ENCODE peak calls at places on chromosomes 2 and 18, in seven cellular contexts. One of them, this sample, is unnamed.

GRCh38 chr2:226489765-226490164 is 309.9 kb downstream of the IRS1 start:
- DNase-seq in AG04450: peak
- DNase-seq in fibroblast of mammary gland: peak
- DNase-seq in left ventricle myocardium inferior: no peak
- DNase-seq in HL-60: no peak
- DNase-seq in A549: peak
- DNase-seq in cardiac fibroblast: peak
- DNase-seq in this sample: no peak

GRCh38 chr18:21179590-21180220 is 62.3 kb upstream of the GREB1L start:
- DNase-seq in AG04450: peak
- DNase-seq in fibroblast of mammary gland: peak
- DNase-seq in left ventricle myocardium inferior: no peak
- DNase-seq in HL-60: peak
- DNase-seq in A549: peak
- DNase-seq in cardiac fibroblast: peak
- DNase-seq in this sample: no peak

GRCh38 chr2:74756356-74756890 is 77.5 kb upstream of the HK2 start:
- DNase-seq in AG04450: no peak
- DNase-seq in fibroblast of mammary gland: no peak
- DNase-seq in left ventricle myocardium inferior: no peak
- DNase-seq in HL-60: peak
- DNase-seq in A549: no peak
- DNase-seq in cardiac fibroblast: no peak
- DNase-seq in this sample: no peak

GRCh38 chr2:8049851-8050571 is 631.8 kb upstream of the ID2 start:
- DNase-seq in AG04450: no peak
- DNase-seq in fibroblast of mammary gland: no peak
- DNase-seq in left ventricle myocardium inferior: no peak
- DNase-seq in HL-60: no peak
- DNase-seq in A549: no peak
- DNase-seq in cardiac fibroblast: no peak
- DNase-seq in this sample: no peak

GRCh38 chr2:24906466-24906865 is 13.6 kb downstream of the ADCY3 start:
- DNase-seq in AG04450: no peak
- DNase-seq in fibroblast of mammary gland: no peak
- DNase-seq in left ventricle myocardium inferior: no peak
- DNase-seq in HL-60: no peak
- DNase-seq in A549: no peak
- DNase-seq in cardiac fibroblast: no peak
- DNase-seq in this sample: no peak

GRCh38 chr2:232787806-232788205 is 11.4 kb upstream of the KCNJ13 start:
- DNase-seq in AG04450: no peak
- DNase-seq in fibroblast of mammary gland: no peak
- DNase-seq in left ventricle myocardium inferior: no peak
- DNase-seq in HL-60: no peak
- DNase-seq in A549: no peak
- DNase-seq in cardiac fibroblast: no peak
- DNase-seq in this sample: no peak

GRCh38 chr2:205889073-205889472 is 196.9 kb downstream of the INO80D start:
- DNase-seq in AG04450: no peak
- DNase-seq in fibroblast of mammary gland: no peak
- DNase-seq in left ventricle myocardium inferior: no peak
- DNase-seq in HL-60: no peak
- DNase-seq in A549: peak
- DNase-seq in cardiac fibroblast: no peak
- DNase-seq in this sample: no peak

GRCh38 chr2:46997884-46998283 is 82.3 kb upstream of the MCFD2 start:
- DNase-seq in AG04450: no peak
- DNase-seq in fibroblast of mammary gland: no peak
- DNase-seq in left ventricle myocardium inferior: no peak
- DNase-seq in HL-60: no peak
- DNase-seq in A549: no peak
- DNase-seq in cardiac fibroblast: no peak
- DNase-seq in this sample: peak

GRCh38 chr18:62749389-62749788 is 34.0 kb downstream of the PHLPP1 start:
- DNase-seq in AG04450: no peak
- DNase-seq in fibroblast of mammary gland: no peak
- DNase-seq in left ventricle myocardium inferior: no peak
- DNase-seq in HL-60: no peak
- DNase-seq in A549: no peak
- DNase-seq in cardiac fibroblast: no peak
- DNase-seq in this sample: no peak

GRCh38 chr18:62755454-62755853 is 40.1 kb downstream of the PHLPP1 start:
- DNase-seq in AG04450: no peak
- DNase-seq in fibroblast of mammary gland: no peak
- DNase-seq in left ventricle myocardium inferior: no peak
- DNase-seq in HL-60: no peak
- DNase-seq in A549: no peak
- DNase-seq in cardiac fibroblast: no peak
- DNase-seq in this sample: no peak

GRCh38 chr18:62754026-62754425 is 38.7 kb downstream of the PHLPP1 start:
- DNase-seq in AG04450: no peak
- DNase-seq in fibroblast of mammary gland: no peak
- DNase-seq in left ventricle myocardium inferior: no peak
- DNase-seq in HL-60: no peak
- DNase-seq in A549: no peak
- DNase-seq in cardiac fibroblast: no peak
- DNase-seq in this sample: no peak

GRCh38 chr18:62751977-62752376 is 36.6 kb downstream of the PHLPP1 start:
- DNase-seq in AG04450: no peak
- DNase-seq in fibroblast of mammary gland: no peak
- DNase-seq in left ventricle myocardium inferior: no peak
- DNase-seq in HL-60: no peak
- DNase-seq in A549: no peak
- DNase-seq in cardiac fibroblast: no peak
- DNase-seq in this sample: no peak

GRCh38 chr18:62751341-62751821 is 36.0 kb downstream of the PHLPP1 start:
- DNase-seq in AG04450: no peak
- DNase-seq in fibroblast of mammary gland: no peak
- DNase-seq in left ventricle myocardium inferior: no peak
- DNase-seq in HL-60: no peak
- DNase-seq in A549: no peak
- DNase-seq in cardiac fibroblast: peak
- DNase-seq in this sample: no peak
- H3K4me3 ChIP-seq in AG04450: no peak
- H3K4me3 ChIP-seq in fibroblast of mammary gland: no peak
- H3K4me3 ChIP-seq in left ventricle myocardium inferior: no peak
- H3K4me3 ChIP-seq in HL-60: no peak
- H3K4me3 ChIP-seq in A549: no peak
- H3K4me3 ChIP-seq in cardiac fibroblast: no peak
- H3K4me3 ChIP-seq in this sample: no peak

GRCh38 chr2:65417509-65418085 is 14.8 kb downstream of the SPRED2 start:
- DNase-seq in AG04450: no peak
- DNase-seq in fibroblast of mammary gland: no peak
- DNase-seq in left ventricle myocardium inferior: no peak
- DNase-seq in HL-60: no peak
- DNase-seq in A549: no peak
- DNase-seq in cardiac fibroblast: no peak
- DNase-seq in this sample: no peak
- H3K4me3 ChIP-seq in AG04450: no peak
- H3K4me3 ChIP-seq in fibroblast of mammary gland: no peak
- H3K4me3 ChIP-seq in left ventricle myocardium inferior: no peak
- H3K4me3 ChIP-seq in HL-60: no peak
- H3K4me3 ChIP-seq in A549: no peak
- H3K4me3 ChIP-seq in cardiac fibroblast: no peak
- H3K4me3 ChIP-seq in this sample: no peak

DNA sequence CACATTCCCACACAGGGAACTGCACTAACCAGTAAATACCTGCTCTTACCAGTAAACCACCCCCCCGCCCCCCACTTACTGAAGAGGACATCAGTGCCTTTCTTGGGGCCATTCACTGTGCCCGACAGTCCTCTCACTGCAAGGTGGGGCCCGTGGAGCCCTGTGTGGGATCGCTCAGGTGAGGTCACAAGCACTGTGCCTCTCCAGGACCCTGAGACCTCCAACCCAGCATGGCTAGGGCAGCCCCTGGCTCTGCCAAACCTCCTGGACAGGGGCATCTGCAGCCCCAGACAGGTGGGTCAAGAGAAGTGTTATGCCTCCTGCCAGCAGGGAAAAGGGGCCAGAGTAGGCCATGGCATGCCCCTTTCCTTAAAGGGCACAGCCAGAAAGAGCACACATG is 6.7 kb upstream of the NEURL3 start:
- DNase-seq in AG04450: no peak
- DNase-seq in fibroblast of mammary gland: no peak
- DNase-seq in left ventricle myocardium inferior: no peak
- DNase-seq in HL-60: no peak
- DNase-seq in A549: no peak
- DNase-seq in cardiac fibroblast: no peak
- DNase-seq in this sample: no peak
- H3K4me3 ChIP-seq in AG04450: no peak
- H3K4me3 ChIP-seq in fibroblast of mammary gland: no peak
- H3K4me3 ChIP-seq in left ventricle myocardium inferior: no peak
- H3K4me3 ChIP-seq in HL-60: no peak
- H3K4me3 ChIP-seq in A549: no peak
- H3K4me3 ChIP-seq in cardiac fibroblast: no peak
- H3K4me3 ChIP-seq in this sample: no peak

GRCh38 chr2:60489269-60489668 is 64.2 kb downstream of the BCL11A start:
- DNase-seq in AG04450: no peak
- DNase-seq in fibroblast of mammary gland: no peak
- DNase-seq in left ventricle myocardium inferior: peak
- DNase-seq in HL-60: no peak
- DNase-seq in A549: no peak
- DNase-seq in cardiac fibroblast: no peak
- DNase-seq in this sample: no peak
- H3K4me3 ChIP-seq in AG04450: no peak
- H3K4me3 ChIP-seq in fibroblast of mammary gland: no peak
- H3K4me3 ChIP-seq in left ventricle myocardium inferior: no peak
- H3K4me3 ChIP-seq in HL-60: no peak
- H3K4me3 ChIP-seq in A549: no peak
- H3K4me3 ChIP-seq in cardiac fibroblast: no peak
- H3K4me3 ChIP-seq in this sample: no peak

DNA sequence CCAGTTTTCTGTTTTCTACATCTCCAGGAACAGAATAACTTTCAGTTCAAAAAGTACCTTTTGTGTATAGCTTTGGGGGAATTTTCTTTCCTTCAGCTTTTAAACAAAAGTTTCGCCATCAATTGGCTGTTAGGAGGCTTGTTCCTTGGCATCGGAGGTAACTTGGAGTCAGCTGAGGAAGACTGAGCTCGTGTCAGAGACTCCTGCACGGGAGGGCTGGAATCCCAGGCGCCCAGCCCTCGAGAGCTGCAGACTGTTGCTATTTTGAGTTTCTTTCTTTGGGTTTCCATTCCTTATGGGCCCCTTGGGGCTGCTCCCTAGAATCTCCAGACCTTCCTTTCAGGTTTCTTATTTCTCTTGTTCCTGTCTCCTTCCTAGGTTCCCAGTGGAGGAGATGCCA is 8.1 kb downstream of the EMILIN2 start:
- DNase-seq in AG04450: no peak
- DNase-seq in fibroblast of mammary gland: no peak
- DNase-seq in left ventricle myocardium inferior: no peak
- DNase-seq in HL-60: no peak
- DNase-seq in A549: no peak
- DNase-seq in cardiac fibroblast: peak
- DNase-seq in this sample: no peak
- H3K4me3 ChIP-seq in AG04450: no peak
- H3K4me3 ChIP-seq in fibroblast of mammary gland: no peak
- H3K4me3 ChIP-seq in left ventricle myocardium inferior: no peak
- H3K4me3 ChIP-seq in HL-60: no peak
- H3K4me3 ChIP-seq in A549: no peak
- H3K4me3 ChIP-seq in cardiac fibroblast: no peak
- H3K4me3 ChIP-seq in this sample: no peak

GRCh38 chr2:234175649-234176048 is 125.1 kb downstream of the SPP2 start:
- DNase-seq in AG04450: no peak
- DNase-seq in fibroblast of mammary gland: no peak
- DNase-seq in left ventricle myocardium inferior: no peak
- DNase-seq in HL-60: no peak
- DNase-seq in A549: no peak
- DNase-seq in cardiac fibroblast: no peak
- DNase-seq in this sample: no peak
- H3K4me3 ChIP-seq in AG04450: no peak
- H3K4me3 ChIP-seq in fibroblast of mammary gland: no peak
- H3K4me3 ChIP-seq in left ventricle myocardium inferior: no peak
- H3K4me3 ChIP-seq in HL-60: no peak
- H3K4me3 ChIP-seq in A549: no peak
- H3K4me3 ChIP-seq in cardiac fibroblast: no peak
- H3K4me3 ChIP-seq in this sample: no peak

DNA sequence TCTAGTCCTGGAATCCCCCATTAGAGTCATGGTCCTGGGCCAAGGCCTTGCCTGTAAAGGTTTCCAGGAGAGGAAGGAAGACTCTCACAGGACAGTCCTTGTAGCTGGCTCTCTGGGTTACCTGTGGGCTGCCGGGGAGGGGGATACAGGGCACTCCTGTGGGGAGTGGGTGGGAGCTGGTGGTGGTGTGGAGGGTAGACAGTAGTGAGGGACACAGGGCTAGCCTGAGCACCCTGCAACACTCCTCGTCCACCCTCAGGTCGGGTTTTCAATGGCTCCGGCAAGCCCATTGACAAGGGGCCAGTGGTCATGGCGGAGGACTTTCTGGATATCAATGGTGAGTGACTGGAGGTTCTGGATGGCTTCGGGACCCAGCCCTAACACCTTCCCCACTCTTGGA is 19.7 kb upstream of the ANKRD53 start:
- DNase-seq in AG04450: no peak
- DNase-seq in fibroblast of mammary gland: no peak
- DNase-seq in left ventricle myocardium inferior: no peak
- DNase-seq in HL-60: no peak
- DNase-seq in A549: no peak
- DNase-seq in cardiac fibroblast: no peak
- DNase-seq in this sample: no peak
- H3K4me3 ChIP-seq in AG04450: no peak
- H3K4me3 ChIP-seq in fibroblast of mammary gland: no peak
- H3K4me3 ChIP-seq in left ventricle myocardium inferior: no peak
- H3K4me3 ChIP-seq in HL-60: no peak
- H3K4me3 ChIP-seq in A549: no peak
- H3K4me3 ChIP-seq in cardiac fibroblast: no peak
- H3K4me3 ChIP-seq in this sample: no peak

This sample was measured in right cardiac atrium.